ENCODE peak calls at places on chromosomes 1 and 21, in five cellular contexts. M, K, D, L and B are unnamed samples. For H3K4me1, the result is how much of the 10 kb centered on the place peaks cover.

GRCh38 chr1:23825762-23826522 is 713 bp upstream of the HMGCL start:
- DNase-seq in M (no peak), K (no peak), D (no peak), L (no peak), B (no peak)

GRCh38 chr1:35255276-35255675 is 13.2 kb upstream of the ZMYM4 start:
- DNase-seq in M (no peak), K (no peak), D (no peak), L (no peak), B (no peak)

GRCh38 chr1:112337028-112337531 is 58.9 kb upstream of the CTTNBP2NL start:
- DNase-seq in M (peak), K (peak), D (peak), L (no peak), B (no peak)

GRCh38 chr1:153032677-153033308 is 1.8 kb downstream of the SPRR1B start:
- DNase-seq in M (no peak), K (no peak), D (peak), L (no peak), B (no peak)

GRCh38 chr1:89855413-89856123 is 34.7 kb downstream of the LRRC8D start:
- DNase-seq in M (no peak), K (no peak), D (no peak), L (no peak), B (no peak)

GRCh38 chr1:198107041-198107440 is 49.8 kb upstream of the NEK7 start:
- DNase-seq in M (no peak), K (no peak), D (peak), L (no peak), B (no peak)

GRCh38 chr1:22830131-22830566 is 119.5 kb downstream of the EPHB2 start:
- DNase-seq in M (no peak), K (no peak), D (no peak), L (no peak), B (no peak)

GRCh38 chr1:169119405-169119804 is 12.9 kb downstream of the ATP1B1 start:
- DNase-seq in M (no peak), K (no peak), D (peak), L (no peak), B (no peak)

GRCh38 chr1:28108006-28108405 is 19.6 kb upstream of the EYA3 start:
- DNase-seq in M (no peak), K (no peak), D (no peak), L (no peak), B (no peak)

GRCh38 chr1:156898151-156898550 is 4.6 kb downstream of the PEAR1 start:
- DNase-seq in M (peak), K (no peak), D (peak), L (no peak), B (no peak)

GRCh38 chr21:27422435-27422834 is 455.5 kb upstream of the ADAMTS5 start:
- DNase-seq in M (no peak), K (no peak), D (no peak), L (no peak), B (no peak)

GRCh38 chr1:35660581-35661473 is 19.5 kb upstream of the PSMB2 start:
- DNase-seq in M (no peak), K (no peak), D (peak), L (no peak), B (no peak)

GRCh38 chr1:24968941-24969585 is 39.0 kb upstream of the RUNX3 start:
- DNase-seq in M (peak), K (no peak), D (no peak), L (peak), B (no peak)

GRCh38 chr1:161439280-161440232 is 65.7 kb upstream of the FCGR2A start:
- DNase-seq in M (no peak), K (no peak), D (peak), L (peak), B (no peak)

GRCh38 chr1:109532365-109533136 is 7.1 kb upstream of the GPR61 start:
- DNase-seq in M (peak), K (peak), D (peak), L (peak), B (no peak)
- H3K4me3 ChIP-seq in M (peak), K (no peak), D (no peak), L (no peak), B (peak)

DNA sequence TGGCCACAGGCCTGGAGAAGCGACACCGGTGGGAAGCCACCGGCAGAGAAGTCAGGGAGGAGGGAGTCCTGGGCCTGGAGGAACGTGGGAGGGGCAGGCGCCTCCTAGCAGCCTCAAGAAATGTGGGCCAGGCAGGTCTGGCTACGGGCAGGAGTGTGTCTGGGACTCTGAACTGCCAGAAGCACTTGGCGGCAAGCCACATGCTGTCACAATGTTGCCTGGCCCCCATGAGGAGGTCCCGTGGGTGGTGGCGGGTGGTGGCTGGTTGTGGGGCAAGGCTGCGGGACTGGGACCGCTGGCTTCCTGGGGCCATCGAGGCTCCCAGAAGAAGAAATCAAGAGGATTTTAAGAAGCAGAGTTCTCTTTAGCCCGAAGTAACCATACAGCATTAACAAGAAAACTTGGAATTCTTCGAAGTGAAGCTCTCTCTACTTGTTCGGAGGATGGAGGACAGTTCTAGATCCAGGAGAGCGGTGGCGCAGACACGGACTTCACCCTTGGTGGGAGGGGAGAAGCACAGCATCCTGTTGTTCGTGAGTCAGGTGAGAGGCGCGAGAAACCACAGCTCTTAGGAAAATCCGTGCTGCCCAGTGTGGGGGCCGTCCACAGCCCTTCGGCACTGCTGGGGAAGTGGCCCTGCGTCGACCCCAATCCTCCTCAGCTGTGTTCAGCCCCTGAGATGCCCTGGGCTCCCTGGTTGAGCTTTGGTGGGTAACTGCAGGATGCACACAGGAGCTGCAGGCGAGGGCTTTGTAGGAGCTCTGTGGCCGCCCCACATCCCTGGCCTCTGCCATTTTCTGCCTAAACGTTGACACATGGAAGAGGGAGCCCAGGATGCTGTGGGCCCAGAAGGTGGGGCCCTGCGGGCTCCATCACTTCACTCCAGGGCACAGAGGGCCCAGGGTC is 12.4 kb downstream of the SKI start:
- DNase-seq in M (peak), K (peak), D (no peak), L (peak), B (no peak)
- H3K4me1 ChIP-seq in M (half or more), K (half or more), D (under half), L (under half), B (half or more)

DNA sequence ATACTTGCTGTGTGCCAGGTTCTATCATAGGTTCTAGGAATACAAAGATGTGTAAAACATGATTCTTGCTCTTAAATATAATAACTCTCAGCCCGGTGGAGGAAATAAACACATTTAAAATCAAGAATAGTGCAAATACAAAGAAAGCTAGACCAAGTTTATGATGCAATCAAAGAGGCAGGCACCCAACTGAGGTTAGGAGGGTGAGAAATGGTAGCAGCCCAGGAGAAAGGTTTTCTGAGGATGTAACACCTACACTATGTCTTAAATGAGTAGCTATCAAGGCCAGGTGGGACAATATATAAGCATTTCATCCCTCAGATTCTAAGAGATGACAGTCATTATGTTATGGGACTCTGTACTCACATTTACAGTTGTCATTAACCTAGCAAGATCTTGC is 9.7 kb upstream of the PIGC start:
- DNase-seq in M (no peak), K (no peak), D (no peak), L (no peak), B (no peak)
- H3K4me3 ChIP-seq in M (no peak), K (no peak), D (no peak), L (no peak), B (no peak)

GRCh38 chr1:7110306-7110705 is 325.1 kb downstream of the CAMTA1 start:
- DNase-seq in M (no peak), K (no peak), D (no peak), L (no peak), B (no peak)

GRCh38 chr1:7109901-7110300 is 324.6 kb downstream of the CAMTA1 start:
- DNase-seq in M (no peak), K (no peak), D (no peak), L (no peak), B (no peak)

GRCh38 chr1:7107109-7107830 is 322.0 kb downstream of the CAMTA1 start:
- DNase-seq in M (no peak), K (no peak), D (no peak), L (no peak), B (no peak)

GRCh38 chr1:7106442-7107108 is 321.3 kb downstream of the CAMTA1 start:
- DNase-seq in M (no peak), K (no peak), D (no peak), L (no peak), B (no peak)

GRCh38 chr1:7108251-7108650 is 323.0 kb downstream of the CAMTA1 start:
- DNase-seq in M (no peak), K (no peak), D (no peak), L (no peak), B (no peak)
- H3K4me1 ChIP-seq in M (under half), K (under half), D (under half), L (under half), B (under half)

DNA sequence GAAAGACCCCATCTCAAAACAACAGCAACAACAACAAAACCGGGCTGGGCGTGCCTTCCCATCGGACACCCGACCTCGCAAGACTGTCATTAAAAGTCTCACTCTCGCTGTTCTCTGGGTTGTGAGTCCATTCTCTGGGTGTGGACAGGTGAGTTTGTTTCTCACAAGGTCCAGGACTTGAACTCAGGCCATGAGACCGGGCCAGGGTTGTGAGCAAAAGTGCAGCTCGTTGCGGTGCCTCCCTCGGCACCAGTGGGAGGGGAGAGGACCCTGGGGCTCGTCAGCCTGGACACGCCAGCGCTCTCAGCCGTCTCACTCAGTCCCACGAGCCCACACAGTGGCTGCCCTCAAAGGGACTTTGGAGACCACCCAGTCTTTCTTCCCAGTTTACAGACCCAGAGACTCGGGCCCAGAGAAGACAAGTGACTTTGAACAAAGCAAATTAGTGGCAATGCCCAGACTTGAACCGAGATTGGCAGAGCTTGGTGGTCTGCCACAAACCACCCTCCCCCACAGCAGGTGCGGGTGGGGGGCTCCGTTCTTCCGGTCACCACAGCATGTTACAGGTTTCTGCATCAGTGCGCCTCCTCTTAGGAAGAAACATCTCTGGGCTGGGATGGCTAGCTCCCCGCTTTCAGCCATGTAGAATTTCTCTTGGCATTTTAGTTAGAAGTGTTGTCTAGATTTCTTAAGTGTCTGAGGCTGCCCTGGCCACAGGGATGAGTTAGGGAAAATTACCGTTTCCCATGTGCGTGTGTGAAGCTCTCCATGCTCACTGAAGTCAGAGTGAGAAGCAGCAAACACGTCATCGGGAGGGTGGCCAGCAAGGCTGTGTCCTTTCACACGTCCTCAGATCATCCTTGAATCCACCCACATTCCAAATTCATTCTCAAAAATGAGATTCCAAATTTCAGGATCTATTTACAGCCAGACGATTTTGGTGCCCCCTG is 28.3 kb downstream of the LRRC3 start:
- DNase-seq in M (no peak), K (no peak), D (no peak), L (no peak), B (no peak)
- H3K4me3 ChIP-seq in M (no peak), K (no peak), D (no peak), L (no peak), B (no peak)

DNA sequence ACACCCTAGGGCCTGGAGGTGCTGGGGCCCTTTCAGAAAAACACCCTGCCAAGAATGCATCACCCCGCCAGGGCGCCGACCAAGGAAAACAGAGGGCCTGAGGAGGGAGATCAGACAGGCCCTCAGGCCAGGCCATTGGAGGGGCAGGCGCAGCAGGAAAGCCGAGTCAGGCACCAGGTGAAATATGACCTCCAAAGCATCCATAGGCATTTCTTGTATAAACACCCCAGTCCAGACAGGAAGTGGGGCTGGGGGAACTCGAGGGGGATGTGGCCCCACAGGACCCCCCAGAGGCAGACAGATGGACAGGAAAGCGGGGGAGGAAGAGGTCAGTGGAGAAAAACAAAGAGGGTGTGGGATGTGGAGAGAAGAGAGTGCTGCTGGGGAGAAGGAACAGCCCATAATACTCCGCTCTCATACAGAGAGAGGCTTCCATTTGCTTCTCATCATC is 18.2 kb downstream of the TRIM62 start:
- DNase-seq in M (no peak), K (no peak), D (no peak), L (no peak), B (no peak)
- H3K4me1 ChIP-seq in M (under half), K (under half), D (under half), L (under half), B (under half)

GRCh38 chr1:185735667-185736105 is 1.5 kb downstream of the HMCN1 start:
- DNase-seq in M (no peak), K (no peak), D (no peak), L (no peak), B (no peak)
- H3K4me3 ChIP-seq in M (peak), K (peak), D (no peak), L (peak), B (peak)

GRCh38 chr1:155015527-155016230 is 13.1 kb downstream of the ZBTB7B start:
- DNase-seq in M (no peak), K (peak), D (no peak), L (no peak), B (no peak)
- H3K4me1 ChIP-seq in M (under half), K (under half), D (half or more), L (under half), B (half or more)